ENCODE peak calls at places on chromosome 14, in five cellular contexts. E is upper lobe of right lung, Q is heart right ventricle, Y is esophagus squamous epithelium, R is body of pancreas. O is an unnamed sample.

GRCh38 chr14:61607570-61608244 is 87.6 kb upstream of the HIF1A start:
- DNase-seq in E (no peak), Q (no peak), Y (no peak), R (no peak), O (no peak)

GRCh38 chr14:71183856-71184255 is 276.6 kb downstream of the PCNX1 start:
- DNase-seq in E (no peak), Q (no peak), Y (no peak), R (no peak), O (no peak)

GRCh38 chr14:98731701-98732100 is 540.3 kb downstream of the BCL11B start:
- DNase-seq in E (no peak), Q (no peak), Y (no peak), R (no peak), O (no peak)

GRCh38 chr14:83255015-83255726 is 1721.5 kb upstream of the SEL1L start:
- DNase-seq in E (no peak), Q (no peak), Y (no peak), R (no peak), O (no peak)

GRCh38 chr14:25406818-25407217 is 356.9 kb upstream of the STXBP6 start:
- DNase-seq in E (no peak), Q (no peak), Y (no peak), R (no peak), O (peak; percentile 81)

GRCh38 chr14:75989134-75989533 is 3.6 kb downstream of the IFT43 start:
- DNase-seq in E (no peak), Q (peak; percentile 60), Y (no peak), R (peak; percentile 35), O (no peak)

GRCh38 chr14:65281991-65282908 is 130.3 kb upstream of the FUT8 start:
- DNase-seq in E (no peak), Q (peak; percentile 36), Y (no peak), R (no peak), O (no peak)

GRCh38 chr14:98956181-98956580 is 315.8 kb downstream of the BCL11B start:
- DNase-seq in E (no peak), Q (no peak), Y (no peak), R (no peak), O (no peak)

GRCh38 chr14:31843361-31844091 is 233.6 kb upstream of the ARHGAP5 start:
- DNase-seq in E (no peak), Q (no peak), Y (no peak), R (no peak), O (no peak)

GRCh38 chr14:64767215-64767964 is 63.2 kb downstream of the PLEKHG3 start:
- DNase-seq in E (no peak), Q (no peak), Y (no peak), R (peak; percentile 54), O (no peak)

GRCh38 chr14:60249321-60250251 is 565 bp downstream of the PPM1A start:
- DNase-seq in E (peak; percentile 90), Q (peak; percentile 72), Y (no peak), R (peak; percentile 76), O (peak; percentile 86)

GRCh38 chr14:50039734-50040400 is 76.5 kb downstream of the VCPKMT start:
- DNase-seq in E (peak; percentile 80), Q (no peak), Y (no peak), R (peak; percentile 16), O (no peak)

GRCh38 chr14:95514131-95515079 is 2.0 kb downstream of the SYNE3 start:
- DNase-seq in E (no peak), Q (no peak), Y (no peak), R (peak; percentile 57), O (peak; percentile 25)

GRCh38 chr14:104735830-104736642 is 12.0 kb downstream of the ADSS1 start:
- DNase-seq in E (peak; percentile 90), Q (peak; percentile 84), Y (no peak), R (peak; percentile 66), O (peak; percentile 27)

GRCh38 chr14:75831455-75831854 is 150.3 kb downstream of the TGFB3 start:
- DNase-seq in E (peak; percentile 86), Q (peak; percentile 74), Y (no peak), R (peak; percentile 94), O (peak; percentile 82)

GRCh38 chr14:52835122-52835903 is 43.9 kb upstream of the GNPNAT1 start:
- DNase-seq in E (no peak), Q (no peak), Y (no peak), R (peak; percentile 16), O (no peak)

GRCh38 chr14:91273885-91274273 is 29.4 kb upstream of the GPR68 start:
- DNase-seq in E (peak; percentile 77), Q (no peak), Y (no peak), R (no peak), O (no peak)

GRCh38 chr14:36423430-36423829 is 96.6 kb downstream of the NKX2-1 start:
- DNase-seq in E (no peak), Q (no peak), Y (no peak), R (no peak), O (no peak)

GRCh38 chr14:72715215-72715909 is 178.5 kb downstream of the DPF3 start:
- DNase-seq in E (no peak), Q (peak; percentile 69), Y (no peak), R (no peak), O (no peak)

GRCh38 chr14:33686856-33687255 is 264.0 kb downstream of the EGLN3 start:
- DNase-seq in E (no peak), Q (no peak), Y (no peak), R (no peak), O (no peak)
- H3K4me3 ChIP-seq in E (no peak overlapping the region), Q (no peak overlapping the region), Y (no peak overlapping the region), R (no peak overlapping the region), O (no peak overlapping the region)

DNA sequence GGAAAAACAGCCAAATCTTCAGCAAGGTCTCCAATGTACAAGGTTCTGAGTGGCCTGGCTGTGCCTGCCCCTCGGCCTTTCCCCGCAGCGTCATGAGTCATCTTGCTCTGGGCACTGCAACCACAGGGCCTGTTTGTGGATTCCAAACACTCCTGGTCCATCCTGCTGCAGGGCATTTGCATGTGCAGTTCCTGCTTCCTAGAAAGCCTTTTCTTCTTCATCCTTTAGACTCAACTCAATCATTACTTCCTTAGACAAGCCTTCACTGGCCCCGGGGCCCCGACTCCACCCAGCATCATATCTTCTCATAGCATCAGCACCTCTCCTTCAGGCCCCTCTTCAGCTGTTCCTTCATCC is 101.8 kb upstream of the EGLN3 start:
- DNase-seq in E (no peak), Q (no peak), Y (no peak), R (no peak), O (no peak)
- H3K4me1 ChIP-seq in E (peaks cover 6% of the 10 kb centered on the region), Q (peaks cover 19% of the 10 kb centered on the region), Y (no peaks in the 10 kb centered on the region), R (no peaks in the 10 kb centered on the region), O (peaks cover 9% of the 10 kb centered on the region)

GRCh38 chr14:100536721-100537700 is 50.2 kb downstream of the BEGAIN start:
- DNase-seq in E (peak; percentile 39), Q (no peak), Y (no peak), R (peak; percentile 52), O (no peak)
- H3K4me3 ChIP-seq in E (no peak overlapping the region), Q (no peak overlapping the region), Y (no peak overlapping the region), R (no peak overlapping the region), O (no peak overlapping the region)

DNA sequence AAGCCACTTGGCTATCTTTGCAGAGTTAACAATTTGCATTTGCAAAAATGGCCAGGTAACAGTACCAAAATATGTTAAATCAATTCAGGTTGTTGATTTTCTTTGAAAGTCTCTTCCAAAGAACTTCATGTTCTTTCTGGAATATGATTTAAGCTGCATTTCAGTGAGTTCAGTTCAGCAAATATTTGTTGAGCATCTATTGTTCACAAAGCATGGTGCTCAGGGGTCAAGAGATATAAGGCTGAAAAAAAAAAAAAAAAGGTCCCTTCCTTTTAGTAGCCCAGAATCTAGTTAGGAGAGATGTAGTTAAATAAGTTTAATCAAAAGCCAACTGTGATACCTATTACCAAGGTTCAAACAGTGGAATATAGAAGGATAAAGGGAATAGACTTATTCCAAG is 317.1 kb downstream of the ZFP36L1 start:
- DNase-seq in E (no peak), Q (no peak), Y (no peak), R (no peak), O (no peak)
- H3K4me1 ChIP-seq in E (peaks cover 17% of the 10 kb centered on the region), Q (peaks cover 9% of the 10 kb centered on the region), Y (peaks cover 56% of the 10 kb centered on the region), R (peaks cover 86% of the 10 kb centered on the region), O (no peaks in the 10 kb centered on the region)

DNA sequence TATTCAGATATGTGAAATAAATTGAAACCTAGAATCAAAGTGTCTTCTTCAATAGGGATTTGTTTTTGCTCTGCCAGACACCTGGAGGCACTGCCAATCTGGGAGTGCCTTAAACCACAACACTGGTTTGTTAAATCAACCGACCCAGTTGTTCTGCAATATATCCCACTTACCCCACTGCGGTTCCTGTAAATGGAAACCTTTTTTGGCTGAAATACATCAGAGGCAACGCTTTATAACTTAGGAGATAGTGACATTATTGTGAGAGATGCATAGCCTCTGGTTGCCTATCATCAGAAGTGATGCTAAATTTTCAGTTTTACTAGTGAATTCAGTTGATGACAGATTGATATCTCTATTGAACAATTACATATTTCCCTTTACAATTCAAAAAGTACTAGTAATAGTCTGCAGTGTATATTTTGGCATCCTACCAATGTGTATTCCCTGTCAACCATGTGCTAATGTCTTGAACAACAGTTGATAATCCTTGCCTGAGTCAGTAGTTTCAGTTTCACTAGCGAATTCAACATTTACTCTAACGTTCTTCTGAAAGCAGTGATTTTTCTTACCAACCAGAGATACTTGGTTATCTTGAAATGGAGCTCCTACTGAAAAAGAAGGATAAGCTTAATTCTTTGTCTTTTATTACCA is 30.5 kb downstream of the PPP2R5C start:
- DNase-seq in E (no peak), Q (no peak), Y (no peak), R (no peak), O (no peak)
- H3K4me3 ChIP-seq in E (peak overlapping the region; percentile 22), Q (peak overlapping the region; percentile 3), Y (peak overlapping the region; percentile 35), R (no peak overlapping the region), O (no peak overlapping the region)

DNA sequence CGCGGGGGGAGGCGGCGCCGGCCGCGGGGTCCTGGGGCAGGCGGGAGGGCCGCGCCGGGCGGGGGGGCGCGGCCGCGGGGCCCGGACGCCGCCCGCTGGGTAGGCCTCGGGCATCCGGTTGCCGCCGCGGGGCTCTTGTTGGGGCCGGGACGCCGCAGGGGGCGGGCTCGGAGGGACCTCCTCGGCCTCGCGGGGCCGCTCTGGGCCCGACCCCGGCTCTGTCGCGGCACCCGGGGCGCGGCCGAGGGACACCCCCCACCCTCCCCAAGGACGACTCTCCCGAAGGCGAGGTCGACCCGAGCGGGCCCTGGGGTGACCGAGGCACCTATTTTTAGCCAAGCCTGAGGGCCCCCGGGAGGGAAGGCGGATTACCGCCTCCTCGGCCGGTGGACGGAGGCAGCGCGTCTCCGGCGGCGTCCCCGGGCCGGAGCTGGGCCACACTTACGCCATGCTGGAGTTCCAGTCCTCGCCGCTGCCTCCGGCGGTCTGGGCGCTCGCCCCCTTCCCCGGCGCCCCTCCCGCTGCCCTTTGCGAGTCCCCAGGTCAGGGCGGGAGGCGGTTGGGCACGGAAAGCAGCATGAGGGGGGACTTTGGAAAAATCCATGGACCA is 499 bp downstream of the KTN1 start:
- DNase-seq in E (peak; percentile 79), Q (peak; percentile 61), Y (no peak), R (peak; percentile 46), O (peak; percentile 76)
- H3K4me1 ChIP-seq in E (peaks cover 35% of the 10 kb centered on the region), Q (peaks cover 50% of the 10 kb centered on the region), Y (peaks cover 73% of the 10 kb centered on the region), R (peaks cover 42% of the 10 kb centered on the region), O (peaks cover 37% of the 10 kb centered on the region)